ENCODE peak calls at places on chromosomes 4 and X, in four cellular contexts. Q is SK-N-SH, O is A549, E is HepG2. C is an unnamed sample.

GRCh38 chr4:9924750-9925149 is 96.5 kb downstream of the SLC2A9 start:
- DNase-seq in Q (no peak), E (no peak), O (no peak), C (no peak)

GRCh38 chrX:65587616-65588526 is 53.3 kb upstream of the LAS1L start:
- DNase-seq in E (no peak), O (peak; percentile 8), Q (no peak), C (no peak)

GRCh38 chr4:117623321-117623720 is 411.0 kb upstream of the NDST3 start:
- DNase-seq in Q (no peak), O (no peak), E (no peak), C (no peak)

GRCh38 chrX:10620121-10620699 is at the start of gene MID1:
- DNase-seq in Q (peak; percentile 78), O (peak; percentile 85), E (no peak), C (no peak)

GRCh38 chrX:125205918-125206665 is 113.6 kb upstream of the TEX13C start:
- DNase-seq in O (peak; percentile 43), E (no peak), Q (peak; percentile 5), C (no peak)

GRCh38 chrX:110026099-110026844 is 23.4 kb downstream of the TMEM164 start:
- DNase-seq in Q (no peak), O (peak; percentile 59), E (no peak), C (no peak)

GRCh38 chr4:122988696-122989095 is 66.3 kb upstream of the NUDT6 start:
- DNase-seq in E (no peak), Q (no peak), O (no peak), C (no peak)

GRCh38 chr4:16676247-16676646 is 222.2 kb downstream of the LDB2 start:
- DNase-seq in O (no peak), E (no peak), Q (no peak), C (no peak)

GRCh38 chr4:54231419-54232150 is 2.5 kb downstream of the PDGFRA start:
- DNase-seq in O (no peak), Q (peak; percentile 77), E (no peak), C (no peak)

GRCh38 chr4:93646225-93646930 is 182.2 kb upstream of the ATOH1 start:
- DNase-seq in Q (no peak), E (no peak), O (peak; percentile 9), C (no peak)

GRCh38 chr4:24915121-24915922 is 2.5 kb upstream of the CCDC149 start:
- DNase-seq in E (peak; percentile 6), O (no peak), Q (no peak), C (no peak)

GRCh38 chrX:77442728-77443127 is 4.5 kb upstream of the FGF16 start:
- DNase-seq in E (peak; percentile 1), O (peak; percentile 34), Q (no peak), C (no peak)

GRCh38 chr4:38387348-38387747 is 276.7 kb upstream of the KLF3 start:
- DNase-seq in Q (peak; percentile 23), O (no peak), E (peak; percentile 50), C (no peak)

GRCh38 chrX:104136241-104137019 is 20.4 kb downstream of the SLC25A53 start:
- DNase-seq in O (peak; percentile 87), E (peak; percentile 70), Q (peak; percentile 62), C (peak; percentile 35)

GRCh38 chr4:73777612-73778011 is 37.2 kb downstream of the CXCL8 start:
- DNase-seq in O (no peak), E (no peak), Q (no peak), C (no peak)

GRCh38 chr4:153499005-153499404 is 32.8 kb downstream of the TMEM131L start:
- DNase-seq in O (no peak), E (no peak), Q (no peak), C (no peak)

GRCh38 chr4:141807501-141807900 is 171.1 kb downstream of the IL15 start:
- DNase-seq in O (no peak), E (no peak), Q (no peak), C (no peak)

GRCh38 chrX:102985182-102985581 is 48.1 kb downstream of the RAB40AL start:
- DNase-seq in O (no peak), Q (no peak), E (no peak), C (no peak)

GRCh38 chr4:18733956-18734872 is 712.7 kb upstream of the LCORL start:
- DNase-seq in O (no peak), Q (no peak), E (no peak), C (no peak)

GRCh38 chrX:111040377-111041017 is 55.5 kb upstream of the PAK3 start:
- DNase-seq in O (peak; percentile 11), Q (no peak), E (no peak), C (no peak)

GRCh38 chr4:47597696-47598095 is 112.6 kb downstream of the ATP10D start:
- DNase-seq in Q (no peak), E (no peak), O (no peak), C (no peak)

DNA sequence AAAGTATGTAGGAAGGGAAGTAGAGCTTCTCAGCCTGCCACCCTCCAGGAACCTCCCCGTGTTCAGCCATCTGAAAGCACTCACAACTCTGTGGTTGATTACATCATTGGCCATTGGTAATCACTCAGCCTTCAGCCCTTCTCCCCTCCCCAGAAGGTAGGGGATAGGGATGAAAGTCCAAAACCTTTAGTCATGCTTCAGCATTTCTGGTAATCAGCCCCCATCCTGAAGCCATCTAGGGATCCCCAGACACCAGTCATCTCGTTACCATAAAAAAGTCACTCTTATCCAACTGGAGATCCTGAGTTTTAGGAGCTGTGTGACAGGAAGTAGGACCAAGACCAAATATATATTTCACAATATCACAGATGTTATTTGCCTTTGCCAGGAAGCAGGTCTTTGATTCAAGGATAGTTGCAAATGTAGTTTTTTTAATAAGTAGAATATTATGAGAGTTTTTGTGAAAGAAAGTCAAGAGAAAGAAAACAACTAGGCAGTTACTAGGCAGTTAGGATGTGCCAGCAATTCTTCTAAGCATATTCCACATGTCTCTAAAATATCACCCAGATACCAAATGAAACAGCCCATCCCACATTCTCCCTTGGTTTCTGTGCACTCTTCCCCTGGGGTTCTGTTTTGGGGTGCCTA is 364.5 kb upstream of the NOCT start:
- DNase-seq in Q (no peak), E (no peak), O (peak; percentile 16), C (no peak)
- TF ChIP-seq PBX3 in Q (no peak), E (no peak), O (no peak), C (no peak)

GRCh38 chr4:184322328-184323025 is 104.8 kb upstream of the ENPP6 start:
- DNase-seq in E (no peak), O (no peak), Q (no peak), C (no peak)
- TF ChIP-seq PBX3 in E (no peak), O (no peak), Q (no peak), C (no peak)

GRCh38 chr4:168070903-168071302 is 21.4 kb upstream of the ANXA10 start:
- DNase-seq in O (no peak), Q (no peak), E (no peak), C (no peak)
- TF ChIP-seq PBX3 in O (no peak), Q (no peak), E (no peak), C (no peak)

GRCh38 chrX:19869195-19869594 is 18.2 kb downstream of the SH3KBP1 start:
- DNase-seq in Q (no peak), O (no peak), E (no peak), C (no peak)
- TF ChIP-seq PBX3 in Q (no peak), O (no peak), E (no peak), C (no peak)

GRCh38 chrX:21374994-21375794 is 976 bp downstream of the CNKSR2 start:
- DNase-seq in O (no peak), E (no peak), Q (peak; percentile 28), C (no peak)

GRCh38 chrX:21374163-21374993 is at the start of gene CNKSR2:
- DNase-seq in E (no peak), O (peak; percentile 78), Q (peak; percentile 87), C (no peak)

GRCh38 chrX:21373637-21374162 is 518 bp upstream of the CNKSR2 start:
- DNase-seq in Q (no peak), O (peak; percentile 23), E (no peak), C (no peak)

GRCh38 chrX:21376636-21377035 is 2.4 kb downstream of the CNKSR2 start:
- DNase-seq in E (no peak), O (no peak), Q (no peak), C (no peak)

DNA sequence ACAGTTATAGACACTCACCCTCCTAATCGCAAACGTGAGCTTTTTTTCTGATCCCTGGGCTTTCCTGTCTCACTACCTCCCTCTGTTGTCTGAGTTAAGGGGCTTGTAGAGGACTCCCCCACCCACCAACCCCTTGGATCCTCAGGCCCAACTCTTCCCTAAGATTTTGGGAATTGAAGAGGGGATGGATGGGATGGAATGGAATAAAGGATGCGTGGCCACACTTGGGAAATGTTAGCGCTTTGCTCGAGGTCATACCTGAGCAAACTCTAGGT is 1.5 kb downstream of the CNKSR2 start:
- DNase-seq in E (no peak), Q (peak; percentile 36), O (peak; percentile 39), C (no peak)
- TF ChIP-seq PBX3 in E (no peak), Q (no peak), O (no peak), C (no peak)

GRCh38 chr4:150297861-150298474 is 219.7 kb downstream of the DCLK2 start:
- DNase-seq in E (peak; percentile 41), O (peak; percentile 52), Q (peak; percentile 34), C (peak; percentile 8)
- TF ChIP-seq PBX3 in E (no peak), O (no peak), Q (no peak), C (no peak)

GRCh38 chr4:55951191-55951922 is 2.6 kb downstream of the CEP135 start:
- DNase-seq in E (no peak), Q (no peak), O (no peak), C (no peak)
- TF ChIP-seq PBX3 in E (no peak), Q (no peak), O (no peak), C (no peak)

C was measured in GM12878.